ENCODE peak calls at places on chromosome 4, in four cellular contexts. S is foreskin fibroblast, Q is cardiac muscle cell, N is AG09309. H is an unnamed sample.

GRCh38 chr4:169174247-169174646 is 96.5 kb downstream of the SH3RF1 start:
- DNase-seq in N (no peak), Q (no peak), S (no peak), H (no peak)

GRCh38 chr4:152594981-152595916 is 59.4 kb upstream of the FBXW7 start:
- DNase-seq in S (no peak), N (no peak), Q (no peak), H (no peak)

GRCh38 chr4:121726642-121727268 is 30.0 kb upstream of the ANXA5 start:
- DNase-seq in Q (peak; percentile 57), N (peak; percentile 55), S (peak; percentile 79), H (peak; percentile 29)

GRCh38 chr4:19478791-19479190 is 772.9 kb upstream of the SLIT2 start:
- DNase-seq in S (peak; percentile 29), Q (no peak), N (no peak), H (peak; percentile 3)

GRCh38 chr4:176313596-176314341 is 6.0 kb upstream of the SPCS3 start:
- DNase-seq in N (peak; percentile 5), Q (no peak), S (peak; percentile 84), H (no peak)

GRCh38 chr4:119093042-119093827 is 42.4 kb upstream of the MYOZ2 start:
- DNase-seq in Q (no peak), S (peak; percentile 39), N (no peak), H (no peak)

GRCh38 chr4:156705291-156705690 is 266.3 kb downstream of the PDGFC start:
- DNase-seq in S (peak; percentile 39), N (peak; percentile 20), Q (no peak), H (no peak)

GRCh38 chr4:105509291-105509690 is 35.4 kb upstream of the PPA2 start:
- DNase-seq in S (no peak), N (no peak), Q (no peak), H (no peak)

GRCh38 chr4:173736840-173737239 is 206.8 kb upstream of the HAND2 start:
- DNase-seq in N (no peak), Q (peak; percentile 16), S (peak; percentile 19), H (peak; percentile 25)

GRCh38 chr4:87353592-87353991 is 30.9 kb upstream of the HSD17B13 start:
- DNase-seq in S (peak; percentile 78), Q (peak; percentile 61), N (peak; percentile 42), H (no peak)

GRCh38 chr4:91345632-91346031 is 958.1 kb upstream of the GRID2 start:
- DNase-seq in N (no peak), Q (no peak), S (no peak), H (no peak)
- H3K4me3 ChIP-seq in N (no peak overlapping the region), Q (no peak overlapping the region), S (no peak overlapping the region), H (no peak overlapping the region)

DNA sequence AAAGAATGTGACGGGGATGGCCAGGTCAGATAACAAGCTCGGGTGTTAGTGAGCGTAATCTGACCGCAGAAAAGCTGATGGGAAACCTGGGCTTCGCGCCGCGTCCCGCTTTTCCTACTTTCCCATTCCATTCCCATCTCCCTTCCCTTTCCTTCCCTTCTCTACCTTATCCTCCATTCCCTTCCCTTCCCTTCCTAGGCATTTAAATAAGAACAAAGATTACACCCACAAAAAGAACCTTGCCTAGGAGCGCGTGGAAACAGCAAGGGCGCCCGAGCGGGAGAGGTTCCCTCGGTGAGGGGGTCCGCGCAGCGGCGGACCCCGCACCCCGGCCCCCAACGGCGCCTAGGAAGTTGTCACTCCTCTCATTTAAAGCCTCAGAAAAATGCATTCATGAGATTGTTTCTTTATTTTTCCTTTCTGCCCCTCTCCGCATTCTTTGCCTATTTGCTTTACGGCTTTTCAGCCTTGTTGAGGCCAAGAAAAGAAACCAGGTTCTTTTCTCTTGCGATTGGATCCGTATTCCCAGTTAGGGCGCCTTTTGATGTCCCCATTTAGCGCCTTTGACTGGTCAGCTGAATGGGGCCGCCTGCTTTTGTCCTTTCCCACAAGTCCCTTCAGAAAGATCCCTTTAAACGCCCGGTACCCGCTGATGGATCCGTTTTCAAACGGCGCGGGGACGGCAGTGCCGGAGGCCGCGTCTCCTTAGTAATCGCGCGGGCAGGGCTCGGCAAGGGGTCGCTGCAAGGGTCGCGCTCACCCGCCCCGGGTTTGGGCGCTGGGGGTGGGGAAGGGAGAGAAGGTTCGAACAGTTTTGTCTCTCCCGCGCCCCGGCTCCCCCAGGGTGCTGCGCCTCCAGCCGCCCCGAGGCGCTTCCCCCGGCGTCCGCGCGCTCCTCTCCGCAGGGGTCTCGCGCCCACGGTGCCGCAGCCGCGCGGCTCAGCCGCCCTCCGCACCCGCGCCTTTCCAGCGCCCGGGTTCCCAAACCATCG is 54.1 kb upstream of the TMEM33 start:
- DNase-seq in Q (no peak), N (no peak), S (peak; percentile 34), H (no peak)
- H3K4me3 ChIP-seq in Q (peak overlapping the region; percentile 18), N (peak overlapping the region; percentile 30), S (peak overlapping the region; percentile 30), H (peak overlapping the region; percentile 26)

GRCh38 chr4:150578745-150579470 is 3.0 kb upstream of the MAB21L2 start:
- DNase-seq in S (no peak), Q (peak; percentile 42), N (no peak), H (no peak)
- H3K4me3 ChIP-seq in S (peak overlapping the region; percentile 52), Q (peak overlapping the region; percentile 21), N (no peak overlapping the region), H (peak overlapping the region; percentile 51)

GRCh38 chr4:153933851-153934688 is 145.2 kb upstream of the SFRP2 start:
- DNase-seq in N (no peak), Q (no peak), S (no peak), H (no peak)
- H3K4me3 ChIP-seq in N (no peak overlapping the region), Q (no peak overlapping the region), S (no peak overlapping the region), H (no peak overlapping the region)

GRCh38 chr4:1421650-1422049 is 15.4 kb upstream of the NKX1-1 start:
- DNase-seq in N (no peak), Q (no peak), S (no peak), H (no peak)
- H3K4me3 ChIP-seq in N (no peak overlapping the region), Q (no peak overlapping the region), S (no peak overlapping the region), H (no peak overlapping the region)

DNA sequence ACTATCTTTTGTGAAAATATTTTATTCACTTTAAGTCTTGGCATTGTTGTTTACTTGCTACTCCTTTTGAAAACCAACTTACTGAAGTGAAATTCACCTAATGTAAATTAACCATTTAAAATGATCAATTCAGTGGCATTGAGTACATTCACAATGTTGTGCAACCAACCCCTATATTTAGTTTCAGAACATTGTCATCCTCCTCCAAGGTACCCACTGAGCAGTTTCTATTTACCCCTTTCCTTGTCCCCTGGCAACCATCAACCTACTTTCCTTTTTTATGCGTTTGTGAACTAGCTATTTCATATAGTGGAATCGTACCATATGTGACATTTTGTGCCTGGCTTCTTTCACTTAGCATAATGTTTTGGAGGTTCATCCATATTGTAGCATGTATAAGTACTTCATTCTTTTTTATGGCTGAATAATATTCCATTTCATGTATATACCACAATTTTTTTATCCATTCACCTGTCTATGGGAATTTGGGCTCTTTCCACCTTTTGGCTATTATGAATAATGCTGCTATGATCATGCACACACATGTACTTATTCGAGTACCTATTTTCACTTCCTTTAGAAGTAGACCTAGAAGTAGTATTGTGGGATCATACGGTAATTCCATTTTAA is 85.0 kb downstream of the WWC2 start:
- DNase-seq in S (no peak), N (no peak), Q (no peak), H (no peak)
- H3K4me3 ChIP-seq in S (no peak overlapping the region), N (no peak overlapping the region), Q (no peak overlapping the region), H (no peak overlapping the region)

GRCh38 chr4:91086008-91086407 is 958.8 kb downstream of the CCSER1 start:
- DNase-seq in N (no peak), Q (no peak), S (no peak), H (no peak)

GRCh38 chr4:91087743-91088142 is 960.5 kb downstream of the CCSER1 start:
- DNase-seq in N (no peak), Q (no peak), S (no peak), H (no peak)

GRCh38 chr4:91092398-91092955 is 965.3 kb downstream of the CCSER1 start:
- DNase-seq in Q (no peak), S (no peak), N (no peak), H (no peak)

DNA sequence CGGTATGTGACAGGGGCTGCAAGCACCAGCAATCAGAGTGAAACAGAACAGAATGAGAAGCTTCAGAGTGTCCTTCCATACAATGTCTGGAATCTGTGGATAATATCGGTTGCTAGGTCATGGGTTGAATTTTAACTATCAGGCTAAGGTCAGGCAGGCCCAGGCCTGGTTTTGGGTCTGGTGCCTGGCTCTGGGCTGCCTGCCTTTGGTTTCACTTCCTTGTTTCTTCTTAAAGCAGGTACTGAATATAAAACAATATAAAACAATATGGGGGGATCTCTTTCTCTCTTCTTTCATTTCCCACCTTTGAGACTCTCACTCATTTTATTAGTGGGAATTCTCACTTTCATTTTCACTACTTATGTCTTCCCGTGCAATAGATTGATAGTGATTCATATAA is 962.0 kb downstream of the CCSER1 start:
- DNase-seq in Q (no peak), N (no peak), S (no peak), H (no peak)
- H3K4me3 ChIP-seq in Q (no peak overlapping the region), N (no peak overlapping the region), S (no peak overlapping the region), H (no peak overlapping the region)

DNA sequence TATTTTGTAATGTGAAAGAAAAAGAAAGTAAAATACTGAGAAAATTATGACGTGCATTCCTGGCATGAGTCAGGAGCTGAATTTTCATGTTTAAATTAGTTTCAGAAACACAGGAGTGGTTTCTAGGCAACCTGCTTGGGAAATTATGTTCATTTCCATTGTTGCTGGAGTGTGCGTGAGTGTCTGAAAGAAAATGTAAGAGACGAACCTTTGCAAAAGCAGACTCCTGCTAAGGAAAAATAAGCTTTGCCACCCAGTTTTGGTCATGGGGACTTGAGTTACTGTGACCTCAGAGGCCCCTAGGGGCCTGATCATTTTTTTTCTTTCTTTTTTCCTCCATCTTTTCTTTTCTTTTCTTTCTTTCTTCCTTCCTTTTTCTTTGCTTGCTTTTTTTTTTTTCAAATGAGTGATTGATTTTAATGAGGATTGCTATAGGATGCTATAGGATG is 18.8 kb upstream of the CHRNA9 start:
- DNase-seq in S (peak; percentile 87), N (peak; percentile 91), Q (no peak), H (peak; percentile 80)
- H3K4me3 ChIP-seq in S (peak overlapping the region; percentile 18), N (peak overlapping the region; percentile 21), Q (no peak overlapping the region), H (peak overlapping the region; percentile 42)

H was measured in skeletal muscle cell.